ENCODE peak calls at places on chromosomes 12 and 14, in four cellular contexts. W is psoas muscle, V is tibial artery, K is A549. G is an unnamed sample.

GRCh38 chr12:6961695-6962284 is 8.7 kb downstream of the PHB2 start:
- DNase-seq in W (peak), V (peak), K (peak), G (no peak)

GRCh38 chr12:106871477-106871876 is 84.2 kb upstream of the TMEM263 start:
- DNase-seq in W (no peak), V (no peak), K (peak), G (no peak)

GRCh38 chr12:5507944-5508343 is 76.0 kb downstream of the NTF3 start:
- DNase-seq in W (no peak), V (no peak), K (no peak), G (no peak)

GRCh38 chr12:95201056-95201670 is 16.1 kb downstream of the FGD6 start:
- DNase-seq in W (no peak), V (no peak), K (peak), G (no peak)

GRCh38 chr12:52949413-52950331 is 754 bp downstream of the KRT18 start:
- DNase-seq in W (no peak), V (no peak), K (peak), G (no peak)

GRCh38 chr12:106739815-106740552 is 34.5 kb upstream of the RIC8B start:
- DNase-seq in W (no peak), V (no peak), K (no peak), G (no peak)

GRCh38 chr12:40793471-40793870 is 101.2 kb downstream of the CNTN1 start:
- DNase-seq in W (no peak), V (no peak), K (no peak), G (no peak)

GRCh38 chr12:72570601-72571000 is 298.4 kb downstream of the TRHDE start:
- DNase-seq in W (no peak), V (peak), K (peak), G (no peak)

GRCh38 chr12:96117460-96117859 is 76.7 kb upstream of the ELK3 start:
- DNase-seq in W (no peak), V (no peak), K (no peak), G (no peak)

GRCh38 chr12:108838194-108839010 is 19.0 kb downstream of the SSH1 start:
- DNase-seq in W (peak), V (peak), K (peak), G (peak)

GRCh38 chr12:116182359-116183063 is 95.0 kb downstream of the MED13L start:
- DNase-seq in W (no peak), V (no peak), K (no peak), G (no peak)

GRCh38 chr14:27096091-27096490 is 498.3 kb upstream of the NOVA1 start:
- DNase-seq in W (no peak), V (no peak), K (no peak), G (no peak)

GRCh38 chr12:118058881-118059644 is 1.9 kb downstream of the WSB2 start:
- DNase-seq in W (no peak), V (no peak), K (no peak), G (no peak)

GRCh38 chr12:53300187-53300586 is 692 bp downstream of the MYG1 start:
- DNase-seq in W (no peak), V (no peak), K (peak), G (no peak)

GRCh38 chr12:67430708-67431335 is 161.7 kb downstream of the CAND1 start:
- DNase-seq in W (peak), V (peak), K (no peak), G (no peak)

GRCh38 chr12:92608418-92609091 is 94.2 kb upstream of the PLEKHG7 start:
- DNase-seq in W (no peak), V (no peak), K (peak), G (no peak)

GRCh38 chr14:99726538-99727095 is 42.5 kb downstream of the CYP46A1 start:
- DNase-seq in W (no peak), V (no peak), K (no peak), G (peak)

GRCh38 chr12:127431177-127431576 is 835.8 kb upstream of the TMEM132C start:
- DNase-seq in W (no peak), V (no peak), K (no peak), G (no peak)

GRCh38 chr12:130419116-130419515 is 81.4 kb downstream of the PIWIL1 start:
- DNase-seq in W (no peak), V (no peak), K (no peak), G (no peak)

DNA sequence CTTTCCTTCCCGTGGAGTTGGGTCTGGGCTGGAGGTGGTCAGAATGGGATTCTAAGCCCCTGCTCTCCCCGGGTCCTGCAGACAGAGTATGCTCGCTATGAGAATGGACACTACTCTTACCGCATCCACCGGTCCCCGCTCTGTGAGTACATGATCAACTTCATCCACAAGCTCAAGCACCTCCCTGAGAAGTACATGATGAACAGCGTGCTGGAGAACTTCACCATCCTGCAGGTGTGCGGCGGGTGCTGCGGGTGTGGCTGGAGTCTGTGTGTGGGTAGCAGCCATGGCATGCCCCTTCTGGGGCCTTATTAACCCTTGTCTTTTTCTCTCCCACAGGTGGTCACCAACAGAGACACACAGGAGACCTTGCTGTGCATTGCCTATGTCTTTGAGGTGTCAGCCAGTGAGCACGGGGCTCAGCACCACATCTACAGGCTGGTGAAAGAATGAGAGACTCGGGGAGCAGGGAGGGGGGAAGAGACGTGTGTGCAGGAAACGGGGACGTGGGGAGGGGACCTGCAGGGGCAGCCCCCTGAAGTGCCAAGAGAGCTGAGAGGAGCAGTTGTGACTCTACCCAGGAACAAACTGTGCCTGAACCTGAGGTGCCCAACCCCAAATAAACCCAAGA is 37.0 kb upstream of the TSPAN9 start:
- DNase-seq in W (no peak), V (no peak), K (no peak), G (no peak)
- H3K4me3 ChIP-seq in W (no peak), V (no peak), K (no peak), G (no peak)

DNA sequence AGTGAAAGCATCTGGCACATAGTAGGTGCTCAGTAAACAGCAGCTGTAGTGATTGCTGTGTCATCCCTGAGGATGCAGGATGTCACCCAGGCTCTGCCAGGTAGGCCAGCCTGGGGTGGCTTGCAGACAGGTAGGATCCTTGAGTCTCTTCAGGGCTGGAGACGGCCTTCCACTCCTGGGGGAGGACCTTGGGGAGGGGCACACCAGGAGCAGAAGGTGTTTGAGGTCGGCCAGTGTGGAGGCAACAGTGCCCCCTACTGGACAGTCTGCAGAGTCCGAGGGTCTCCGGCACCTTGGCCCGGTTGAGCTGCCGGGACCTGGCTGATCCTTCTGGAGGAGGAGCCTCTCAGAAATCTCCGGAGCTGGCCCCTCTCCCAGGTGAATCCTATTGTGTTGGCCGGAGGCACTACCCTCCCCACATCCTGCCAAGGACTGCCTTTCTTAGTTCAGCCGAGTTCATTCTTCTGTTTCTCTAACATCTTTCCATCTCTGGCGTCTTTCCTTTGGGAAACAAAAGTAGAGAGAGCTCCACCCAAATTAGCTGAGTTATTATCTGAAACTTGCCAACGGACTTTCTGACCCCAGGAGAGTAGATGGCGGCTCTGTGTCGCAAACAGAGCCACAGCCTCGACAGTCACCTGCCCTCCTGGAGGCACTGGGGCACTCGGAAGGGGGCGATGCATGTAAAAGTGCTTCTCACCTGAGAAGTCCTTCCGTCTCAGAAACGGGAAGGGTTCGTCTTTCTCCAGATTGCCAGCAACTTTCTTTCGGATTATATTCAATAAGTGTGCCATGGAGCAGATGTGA is 41.9 kb upstream of the CLMN start:
- DNase-seq in W (peak), V (no peak), K (peak), G (no peak)
- H3K27ac ChIP-seq in W (no peak), V (no peak), K (no peak), G (peak)

GRCh38 chr12:65305346-65305950 is 27.0 kb downstream of the MSRB3 start:
- DNase-seq in W (no peak), V (no peak), K (no peak), G (no peak)

GRCh38 chr12:65308601-65309071 is 30.2 kb downstream of the MSRB3 start:
- DNase-seq in W (no peak), V (no peak), K (no peak), G (no peak)

GRCh38 chr12:65306229-65306602 is 27.7 kb downstream of the MSRB3 start:
- DNase-seq in W (no peak), V (no peak), K (no peak), G (no peak)

GRCh38 chr12:65308001-65308400 is 29.5 kb downstream of the MSRB3 start:
- DNase-seq in W (no peak), V (no peak), K (no peak), G (no peak)

DNA sequence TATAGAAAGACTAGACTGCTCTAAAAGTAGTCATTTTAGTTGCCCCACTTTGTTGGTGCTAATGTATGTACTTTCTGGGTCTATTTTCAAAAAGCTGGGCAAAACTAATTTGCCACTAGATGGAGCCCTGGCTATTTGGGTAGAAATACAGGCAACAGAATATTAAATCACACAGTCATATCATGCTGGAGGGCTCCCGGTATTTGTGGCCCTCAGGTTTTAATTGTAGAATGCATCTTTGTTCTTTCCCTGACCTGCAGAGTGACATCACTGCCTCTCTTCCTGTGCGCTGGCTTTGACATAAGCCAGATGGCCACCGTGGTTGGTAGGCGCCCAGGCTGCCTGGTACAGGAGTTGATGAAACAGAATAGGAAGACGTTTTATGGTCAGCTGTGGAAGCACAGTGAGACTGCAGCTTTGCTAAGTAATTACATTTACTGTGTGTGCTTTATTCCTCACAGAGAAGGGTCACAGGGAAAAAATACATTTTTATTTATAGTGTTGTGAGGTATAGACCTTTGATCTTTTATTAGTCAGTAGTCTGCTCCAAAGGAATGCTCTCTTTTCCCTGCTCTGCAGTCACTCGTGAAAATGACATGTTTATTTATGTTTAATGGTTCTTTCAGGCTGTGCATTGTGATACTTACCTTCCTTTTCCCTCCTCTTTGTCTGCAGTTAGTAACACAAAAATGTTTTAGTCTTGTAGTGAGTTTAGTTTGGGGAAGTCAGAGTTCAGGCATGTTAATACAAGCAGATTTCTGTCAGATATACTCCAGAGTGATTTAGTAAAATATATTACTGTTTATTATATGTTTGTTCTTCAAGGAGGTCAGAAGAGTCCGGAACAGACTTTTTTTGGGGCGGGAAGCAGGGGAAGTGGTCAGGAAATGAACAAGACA is 28.4 kb downstream of the MSRB3 start:
- DNase-seq in W (peak), V (no peak), K (peak), G (no peak)
- TF ChIP-seq CTCF in W (peak), V (no peak), K (peak), G (no peak)

DNA sequence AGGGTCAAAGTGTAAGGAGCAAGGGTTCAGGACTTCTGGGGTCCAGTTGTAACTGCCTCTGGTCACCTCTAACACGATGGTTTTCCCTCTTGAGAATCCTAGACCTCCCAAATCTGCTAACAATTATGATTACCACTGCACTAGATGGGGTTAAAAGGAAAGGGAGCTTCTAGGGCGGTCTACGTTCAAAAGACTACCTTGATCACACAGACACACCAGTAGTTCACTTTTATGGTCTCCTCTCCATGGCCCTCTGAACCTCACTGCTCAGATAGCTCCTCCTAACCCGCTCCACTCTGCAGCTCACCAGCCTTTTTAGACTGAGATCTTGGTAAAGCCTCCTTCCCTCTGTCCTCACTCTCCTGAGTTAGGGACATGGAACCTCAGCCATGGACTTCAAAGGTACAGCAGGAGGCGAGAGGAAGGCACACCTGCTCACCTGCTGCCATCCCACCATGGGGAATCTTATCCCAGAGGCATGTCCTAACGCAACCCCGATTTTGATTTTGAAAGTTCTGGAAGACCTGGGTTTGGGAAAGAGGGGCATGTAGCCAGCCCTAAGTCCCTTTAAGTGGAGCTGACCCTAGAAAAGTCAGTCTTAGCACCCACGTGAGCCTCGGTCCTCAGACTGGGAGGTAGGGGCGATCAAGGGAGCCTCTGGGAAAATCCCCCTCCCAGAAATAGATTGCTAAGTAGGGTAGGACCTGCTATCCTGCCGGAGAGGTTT is 1.4 kb downstream of the ZNF219 start:
- DNase-seq in W (no peak), V (no peak), K (no peak), G (no peak)
- H3K4me3 ChIP-seq in W (peak), V (peak), K (peak), G (peak)

GRCh38 chr14:52701223-52701622 is 5.8 kb upstream of the PSMC6 start:
- DNase-seq in W (no peak), V (no peak), K (peak), G (no peak)

GRCh38 chr14:52703664-52704063 is 3.3 kb upstream of the PSMC6 start:
- DNase-seq in W (no peak), V (no peak), K (no peak), G (no peak)

GRCh38 chr14:52703225-52703624 is 3.8 kb upstream of the PSMC6 start:
- DNase-seq in W (peak), V (no peak), K (peak), G (no peak)

GRCh38 chr14:52695481-52696091 is at the start of gene ERO1A:
- DNase-seq in W (peak), V (peak), K (peak), G (peak)

DNA sequence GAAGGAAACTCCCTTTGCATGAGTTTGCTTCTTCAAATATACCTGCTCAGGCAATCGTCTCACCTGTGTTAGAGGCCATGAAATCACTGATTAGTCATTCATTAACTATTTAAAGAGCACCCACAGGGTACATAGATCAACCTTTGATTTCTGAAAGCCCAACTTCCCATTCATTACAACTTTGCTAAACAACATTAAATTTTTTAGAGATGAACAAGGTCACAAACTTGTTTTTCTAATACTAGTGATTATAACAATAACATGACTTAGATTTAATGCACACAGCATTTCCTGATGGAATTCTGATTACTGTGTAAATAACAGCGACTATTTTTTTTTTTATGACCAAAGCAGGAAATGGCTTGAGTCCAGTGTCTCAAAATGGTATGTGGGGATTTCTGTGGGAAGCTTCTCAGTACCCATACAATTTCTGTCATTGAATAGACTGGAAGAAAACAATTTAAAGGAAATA is 5.4 kb upstream of the ERO1A start:
- DNase-seq in W (no peak), V (no peak), K (peak), G (no peak)
- H3K27ac ChIP-seq in W (peak), V (no peak), K (peak), G (no peak)

DNA sequence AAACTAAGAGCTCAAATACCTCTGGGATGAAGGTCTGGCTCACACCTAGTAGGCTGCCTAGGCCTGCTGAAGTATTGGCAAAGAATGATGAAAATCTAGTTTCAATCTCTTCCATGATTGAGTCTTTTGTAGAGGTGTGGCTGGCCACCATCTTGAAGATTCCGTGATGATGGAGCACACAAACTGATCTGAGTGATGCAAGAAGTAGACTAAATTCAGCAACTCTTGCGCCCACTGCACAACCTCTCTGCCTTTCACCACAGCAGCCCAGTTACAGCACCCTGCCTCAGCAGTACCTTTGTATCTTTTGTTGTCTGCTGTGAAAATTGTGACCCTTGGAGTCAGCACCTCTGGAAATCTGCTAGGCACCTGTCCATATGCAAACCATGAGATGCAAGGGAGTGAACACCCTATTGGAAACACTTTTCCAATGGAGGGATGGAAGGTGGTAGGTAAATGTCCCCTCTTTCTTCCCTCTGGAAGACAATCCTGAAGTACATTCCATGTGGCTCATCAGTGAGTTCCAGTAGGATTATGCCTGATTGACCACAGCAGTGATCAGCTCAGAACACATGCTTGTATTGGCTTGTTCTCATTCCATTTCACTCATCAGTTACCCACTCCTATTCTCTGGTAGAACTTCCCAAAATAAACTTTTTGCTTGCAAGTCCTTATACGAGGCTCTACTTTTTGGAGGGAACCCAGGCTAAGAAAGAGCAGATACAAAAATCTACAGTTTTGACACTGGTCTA is 58.6 kb downstream of the BTBD7 start:
- DNase-seq in W (no peak), V (no peak), K (no peak), G (no peak)
- TF ChIP-seq CTCF in W (no peak), V (no peak), K (no peak), G (no peak)

GRCh38 chr14:104933721-104934379 is 9.2 kb downstream of the PLD4 start:
- DNase-seq in W (no peak), V (no peak), K (no peak), G (peak)

GRCh38 chr14:104932676-104933631 is 8.3 kb downstream of the PLD4 start:
- DNase-seq in W (peak), V (peak), K (peak), G (peak)

GRCh38 chr14:104930526-104931322 is 6.0 kb downstream of the PLD4 start:
- DNase-seq in W (no peak), V (no peak), K (no peak), G (no peak)

GRCh38 chr14:104931323-104931770 is 6.7 kb downstream of the PLD4 start:
- DNase-seq in W (no peak), V (no peak), K (no peak), G (no peak)

GRCh38 chr14:104931771-104932675 is 7.3 kb downstream of the PLD4 start:
- DNase-seq in W (no peak), V (peak), K (no peak), G (no peak)
- H3K4me3 ChIP-seq in W (peak), V (peak), K (no peak), G (peak)

GRCh38 chr12:69330475-69331473 is 17.4 kb upstream of the LYZ start:
- DNase-seq in W (no peak), V (no peak), K (no peak), G (peak)
- H3K27ac ChIP-seq in W (no peak), V (no peak), K (no peak), G (no peak)

GRCh38 chr12:69388371-69388770 is 28.8 kb downstream of the YEATS4 start:
- DNase-seq in W (no peak), V (no peak), K (peak), G (no peak)
- TF ChIP-seq CTCF in W (peak), V (peak), K (peak), G (peak)

GRCh38 chr12:114815157-114815556 is 131.2 kb upstream of the TBX3 start:
- DNase-seq in W (no peak), V (no peak), K (no peak), G (no peak)
- H3K4me3 ChIP-seq in W (no peak), V (no peak), K (no peak), G (no peak)

G was measured in dorsolateral prefrontal cortex.